ENCODE peak calls at places on chromosomes 11 and 22, in eight cellular contexts. P is coronary artery, G is fibroblast of the aortic adventitia, L is esophagus squamous epithelium, R is fibroblast of lung, N is PC-3, A is GM23248, Q is tibial nerve. D is an unnamed sample.

GRCh38 chr22:41952713-41953112 is 763 bp downstream of the SMIM45 start:
- DNase-seq in P (no peak), Q (no peak), R (no peak), G (no peak), N (no peak), L (no peak), A (no peak), D (no peak)

GRCh38 chr22:26953380-26953807 is 296.0 kb downstream of the MIAT start:
- DNase-seq in N (no peak), R (peak), A (no peak), L (no peak), G (no peak), Q (no peak), P (no peak), D (no peak)

GRCh38 chr22:29635734-29636357 is 32.4 kb downstream of the NF2 start:
- DNase-seq in Q (no peak), N (peak), L (no peak), G (peak), A (peak), P (no peak), R (peak), D (no peak)

GRCh38 chr11:61689164-61689496 is 8.9 kb downstream of the DAGLA start:
- DNase-seq in G (no peak), L (no peak), P (no peak), A (no peak), R (no peak), Q (no peak), N (no peak), D (no peak)

GRCh38 chr22:38953577-38954413 is 3.6 kb upstream of the APOBEC3A start:
- DNase-seq in P (no peak), R (no peak), L (no peak), N (peak), A (peak), Q (no peak), G (no peak), D (no peak)

GRCh38 chr11:62842171-62842717 is 2.9 kb upstream of the WDR74 start:
- DNase-seq in Q (no peak), G (no peak), L (no peak), P (peak), N (no peak), R (peak), A (peak), D (no peak)

GRCh38 chr22:31095637-31096249 is 11.6 kb downstream of the SELENOM start:
- DNase-seq in R (no peak), L (no peak), N (no peak), A (no peak), Q (no peak), P (no peak), G (no peak), D (no peak)

GRCh38 chr11:2416765-2417164 is 16.2 kb downstream of the TSSC4 start:
- DNase-seq in R (no peak), N (no peak), L (no peak), A (no peak), Q (no peak), P (no peak), G (no peak), D (no peak)

GRCh38 chr11:76802151-76802550 is 19.0 kb downstream of the TSKU start:
- DNase-seq in N (no peak), Q (peak), A (no peak), R (no peak), P (peak), L (no peak), G (no peak), D (no peak)

GRCh38 chr11:76524461-76524860 is 79.6 kb downstream of the EMSY start:
- DNase-seq in Q (no peak), G (peak), R (peak), N (peak), L (no peak), P (no peak), A (no peak), D (no peak)

GRCh38 chr11:36123353-36124220 is 165.6 kb downstream of the COMMD9 start:
- DNase-seq in A (no peak), Q (no peak), P (no peak), L (no peak), G (no peak), N (no peak), R (no peak), D (peak)

GRCh38 chr11:48098024-48098423 is 117.7 kb downstream of the PTPRJ start:
- DNase-seq in N (no peak), Q (no peak), A (no peak), P (no peak), G (no peak), R (no peak), L (no peak), D (no peak)

GRCh38 chr11:102810943-102811528 is 13.1 kb upstream of the MMP1 start:
- DNase-seq in L (no peak), N (peak), Q (no peak), A (peak), G (peak), P (no peak), R (peak), D (no peak)

GRCh38 chr22:30251661-30252226 is 5.2 kb upstream of the LIF start:
- DNase-seq in G (peak), Q (no peak), N (peak), P (no peak), L (no peak), R (peak), A (peak), D (peak)

GRCh38 chr11:31813961-31814868 is 3.1 kb upstream of the PAX6 start:
- DNase-seq in Q (no peak), R (peak), L (no peak), G (no peak), N (peak), A (no peak), P (peak), D (peak)

GRCh38 chr11:31812392-31813241 is 1.5 kb upstream of the PAX6 start:
- DNase-seq in A (peak), N (peak), R (peak), G (no peak), L (no peak), P (no peak), Q (no peak), D (peak)

GRCh38 chr11:31815743-31816466 is 4.8 kb upstream of the PAX6 start:
- DNase-seq in G (no peak), R (peak), N (no peak), P (no peak), A (peak), Q (peak), L (no peak), D (peak)

GRCh38 chr11:31810779-31811647 is at the start of gene PAX6:
- DNase-seq in G (peak), Q (no peak), R (peak), N (peak), L (no peak), A (peak), P (no peak), D (peak)

DNA sequence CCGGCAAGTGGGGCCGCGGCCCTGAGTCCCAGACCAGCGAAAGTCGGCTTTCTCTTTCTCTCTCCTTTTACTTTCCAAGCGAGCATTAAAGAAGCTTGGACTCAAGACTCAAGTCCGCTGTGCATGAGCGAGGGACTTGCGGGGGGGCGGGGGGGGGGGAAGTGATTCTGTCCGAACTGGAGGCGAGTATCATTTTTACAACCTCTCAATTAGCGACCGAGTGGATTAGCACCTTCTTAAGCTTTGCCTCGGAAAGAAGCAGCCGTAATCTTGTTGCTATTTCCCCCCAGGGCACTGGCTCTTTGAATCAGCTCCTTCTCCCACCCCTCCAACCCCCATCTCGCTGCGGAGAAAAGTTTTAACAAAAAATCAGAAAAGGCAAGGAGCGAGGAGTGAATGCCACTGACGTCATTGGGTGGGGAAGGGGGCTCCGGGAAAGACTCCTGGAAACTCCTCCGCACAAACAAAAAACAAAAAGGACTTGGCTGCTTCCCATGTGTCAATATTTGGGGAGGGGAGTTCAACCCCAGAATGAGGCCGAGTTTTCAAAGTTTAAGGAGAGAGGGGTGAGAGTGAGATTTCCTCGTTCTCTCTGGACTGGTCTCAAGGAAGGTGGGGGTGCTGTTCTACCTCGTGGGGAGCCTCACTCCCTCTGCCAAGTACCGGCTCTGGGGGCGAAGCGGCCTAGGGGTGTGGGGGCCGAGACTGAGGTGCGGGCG is 2.3 kb upstream of the PAX6 start:
- DNase-seq in N (peak), G (no peak), A (no peak), L (no peak), R (peak), P (no peak), Q (no peak), D (no peak)
- H3K4me3 ChIP-seq in N (peak), G (peak), A (peak), L (peak), R (peak), P (peak), Q (peak), D (peak)

GRCh38 chr22:46131151-46131587 is 19.2 kb upstream of the PPARA start:
- DNase-seq in R (no peak), N (no peak), Q (no peak), L (no peak), P (no peak), G (no peak), A (no peak), D (no peak)

GRCh38 chr22:46126853-46127385 is 23.4 kb upstream of the PPARA start:
- DNase-seq in N (no peak), L (no peak), G (no peak), Q (no peak), R (no peak), P (no peak), A (no peak), D (no peak)

GRCh38 chr22:46128606-46129005 is 21.7 kb upstream of the PPARA start:
- DNase-seq in A (no peak), N (no peak), P (no peak), R (no peak), G (no peak), L (no peak), Q (no peak), D (no peak)

GRCh38 chr22:46127556-46127955 is 22.8 kb upstream of the PPARA start:
- DNase-seq in L (no peak), A (no peak), P (no peak), R (no peak), N (no peak), Q (no peak), G (no peak), D (no peak)

DNA sequence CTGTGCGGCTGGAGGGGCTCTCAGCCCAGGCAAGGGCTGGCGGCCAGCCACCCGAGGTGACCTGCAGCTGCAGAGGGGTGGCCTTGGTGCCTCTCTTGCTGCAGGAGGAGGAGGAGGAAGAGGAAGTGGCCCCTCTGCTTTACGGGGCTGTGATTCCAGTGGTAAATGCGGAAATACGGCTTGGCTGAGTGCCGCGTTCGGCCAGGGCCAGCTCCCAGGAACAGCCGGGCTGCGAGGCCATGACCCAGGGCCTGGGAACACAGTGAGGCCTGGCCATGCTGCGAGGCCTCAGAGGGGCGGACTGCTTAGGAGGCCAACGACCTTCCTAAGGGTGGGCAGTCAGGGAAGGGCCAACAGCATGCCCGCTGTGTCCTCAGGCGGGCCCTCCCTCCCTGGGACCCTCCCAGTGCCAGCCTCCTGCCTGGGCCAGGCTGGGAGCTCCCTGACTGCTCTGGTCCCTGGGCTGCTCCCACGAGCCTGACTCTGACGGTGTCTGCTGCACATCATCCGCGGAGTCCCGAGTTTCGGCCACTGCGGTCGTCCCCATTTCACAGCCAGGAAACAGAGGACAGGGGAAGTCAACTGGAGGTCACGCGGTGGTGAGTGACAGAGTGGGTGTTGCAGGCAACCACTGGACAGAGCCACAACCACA is 20.8 kb upstream of the PPARA start:
- DNase-seq in G (no peak), N (no peak), Q (no peak), R (no peak), P (no peak), L (no peak), A (no peak), D (no peak)
- H3K4me3 ChIP-seq in G (no peak), N (no peak), Q (no peak), R (no peak), P (no peak), L (no peak), A (no peak), D (no peak)

DNA sequence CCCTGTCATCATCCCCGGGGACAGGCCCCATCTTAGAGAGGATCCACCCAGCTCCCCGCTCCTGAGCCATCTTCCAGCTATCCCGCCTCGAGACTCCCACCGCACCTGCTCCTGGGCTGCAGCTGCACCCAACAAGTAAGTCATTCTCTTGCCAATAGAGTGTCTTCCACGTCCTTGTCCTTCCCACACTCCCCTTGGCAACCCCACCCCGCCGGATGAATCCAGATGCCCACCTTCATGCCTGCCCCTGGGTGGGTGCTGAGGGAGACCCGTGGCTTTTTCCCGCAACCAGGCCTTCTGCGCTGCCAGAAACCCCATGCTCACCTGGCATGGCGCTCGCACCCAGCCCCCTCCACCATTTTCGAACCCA is 11.1 kb upstream of the C11orf24 start:
- DNase-seq in L (no peak), Q (no peak), R (no peak), P (no peak), G (no peak), N (no peak), A (no peak), D (no peak)
- H3K4me3 ChIP-seq in L (no peak), Q (no peak), R (no peak), P (no peak), G (no peak), N (no peak), A (no peak), D (no peak)

GRCh38 chr11:122516686-122517085 is 138.8 kb upstream of the UBASH3B start:
- DNase-seq in L (no peak), R (no peak), P (no peak), A (peak), N (no peak), G (peak), Q (no peak), D (no peak)
- H3K4me3 ChIP-seq in L (no peak), R (no peak), P (no peak), A (no peak), N (no peak), G (no peak), Q (no peak), D (no peak)

GRCh38 chr11:116355104-116355503 is 417.7 kb downstream of the BUD13 start:
- DNase-seq in N (no peak), A (no peak), P (no peak), R (no peak), G (no peak), L (no peak), Q (no peak), D (no peak)

GRCh38 chr11:116357769-116358544 is 414.8 kb downstream of the BUD13 start:
- DNase-seq in P (no peak), Q (no peak), R (peak), A (peak), N (no peak), L (no peak), G (no peak), D (no peak)

GRCh38 chr11:116353517-116353916 is 419.3 kb downstream of the BUD13 start:
- DNase-seq in P (no peak), A (no peak), Q (no peak), R (no peak), G (no peak), L (no peak), N (no peak), D (no peak)

GRCh38 chr11:116348226-116348625 is 424.6 kb downstream of the BUD13 start:
- DNase-seq in A (no peak), Q (peak), L (no peak), N (no peak), P (no peak), G (no peak), R (no peak), D (no peak)

DNA sequence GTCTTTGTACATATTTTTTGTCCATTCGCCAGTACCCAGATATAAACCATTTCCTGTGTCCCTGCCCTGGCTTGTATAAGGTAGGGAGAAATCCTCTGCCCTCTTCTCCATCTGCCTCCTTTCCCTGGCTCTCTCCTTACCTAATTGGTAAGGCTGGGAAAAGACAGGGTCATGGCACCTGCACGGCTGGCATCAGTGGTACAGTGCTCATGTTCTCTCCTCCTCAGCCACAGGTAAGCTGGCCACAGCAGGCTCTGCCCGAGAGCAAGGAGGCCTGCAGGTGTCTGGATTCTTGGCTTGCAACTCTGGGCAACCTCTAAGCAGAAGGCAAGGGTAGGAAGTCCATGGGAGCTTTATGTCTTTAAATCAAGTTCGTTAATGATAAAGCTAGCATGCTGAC is 419.9 kb downstream of the BUD13 start:
- DNase-seq in G (no peak), P (no peak), N (no peak), Q (no peak), L (no peak), A (no peak), R (no peak), D (no peak)
- H3K4me3 ChIP-seq in G (no peak), P (no peak), N (no peak), Q (no peak), L (no peak), A (no peak), R (no peak), D (no peak)

D was measured in MG63.